ENCODE peak calls at places on chromosomes 3 and 15, in seven cellular contexts. U, G, O, I, E, D and W are unnamed samples.

GRCh38 chr15:65829150-65829764 is 37.2 kb upstream of the DENND4A start:
- DNase-seq in D (peak), U (no peak), G (no peak), E (no peak), I (no peak), O (no peak), W (no peak)

GRCh38 chr15:56040081-56041035 is 46.9 kb upstream of the NEDD4 start:
- DNase-seq in E (peak), O (no peak), U (peak), I (no peak), G (peak), D (no peak), W (no peak)

GRCh38 chr3:158748237-158748828 is 16.1 kb upstream of the RARRES1 start:
- DNase-seq in G (no peak), E (peak), I (no peak), U (peak), D (no peak), O (no peak), W (no peak)

GRCh38 chr3:157030712-157031111 is 129.2 kb downstream of the CCNL1 start:
- DNase-seq in E (no peak), U (no peak), D (no peak), G (no peak), O (no peak), I (no peak), W (no peak)

GRCh38 chr3:19065027-19065426 is 83.3 kb upstream of the KCNH8 start:
- DNase-seq in G (no peak), O (no peak), U (no peak), E (no peak), I (no peak), D (no peak), W (no peak)

GRCh38 chr3:54994026-54994626 is 66.3 kb upstream of the LRTM1 start:
- DNase-seq in G (no peak), U (no peak), I (no peak), O (no peak), E (no peak), D (no peak), W (no peak)

GRCh38 chr3:128173849-128174248 is 20.6 kb downstream of the EEFSEC start:
- DNase-seq in G (no peak), E (peak), D (peak), U (no peak), O (no peak), I (no peak), W (no peak)

GRCh38 chr15:78695849-78696248 is 54.8 kb upstream of the CHRNB4 start:
- DNase-seq in U (no peak), O (no peak), G (peak), D (peak), E (no peak), I (no peak), W (no peak)

GRCh38 chr3:52216585-52217408 is 8.6 kb downstream of the TLR9 start:
- DNase-seq in G (peak), E (peak), U (no peak), O (peak), D (no peak), I (no peak), W (no peak)

GRCh38 chr3:14461748-14462324 is 59.4 kb downstream of the SLC6A6 start:
- DNase-seq in E (peak), I (peak), O (no peak), D (peak), G (no peak), U (no peak), W (no peak)

GRCh38 chr15:90539789-90540188 is 10.1 kb downstream of the CRTC3 start:
- DNase-seq in U (no peak), O (no peak), E (no peak), G (no peak), D (no peak), I (no peak), W (no peak)

GRCh38 chr15:90547545-90547944 is 17.8 kb downstream of the CRTC3 start:
- DNase-seq in D (no peak), U (no peak), G (no peak), O (no peak), E (no peak), I (no peak), W (no peak)

GRCh38 chr15:90540768-90541167 is 11.0 kb downstream of the CRTC3 start:
- DNase-seq in D (no peak), G (no peak), E (no peak), O (no peak), U (no peak), I (no peak), W (no peak)

GRCh38 chr15:90550919-90551318 is 21.2 kb downstream of the CRTC3 start:
- DNase-seq in E (no peak), G (no peak), D (no peak), U (no peak), I (no peak), O (no peak), W (no peak)

DNA sequence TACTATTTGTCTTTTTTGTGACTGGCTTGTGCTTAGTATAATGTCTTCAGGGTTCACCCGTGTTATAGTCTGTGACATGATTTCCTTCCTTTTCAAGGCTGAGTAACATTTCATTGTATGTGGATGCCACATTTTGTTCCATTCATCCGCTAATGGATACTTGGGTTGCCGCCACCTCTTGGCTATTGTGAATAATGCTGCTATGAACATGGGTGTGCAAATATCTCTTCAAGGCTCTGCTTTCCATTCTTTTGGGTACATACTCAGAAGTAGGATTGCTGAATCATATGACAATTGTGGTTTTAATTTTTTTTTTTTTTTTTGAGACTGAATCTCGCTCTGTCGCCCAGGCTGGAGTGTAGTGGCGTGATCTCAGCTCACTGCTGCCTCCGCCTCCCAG is 15.4 kb downstream of the CRTC3 start:
- DNase-seq in U (no peak), G (no peak), E (no peak), D (no peak), I (no peak), O (no peak), W (no peak)
- TF ChIP-seq CTCF in U (no peak), G (peak), E (no peak), D (peak), I (no peak), O (no peak), W (no peak)

DNA sequence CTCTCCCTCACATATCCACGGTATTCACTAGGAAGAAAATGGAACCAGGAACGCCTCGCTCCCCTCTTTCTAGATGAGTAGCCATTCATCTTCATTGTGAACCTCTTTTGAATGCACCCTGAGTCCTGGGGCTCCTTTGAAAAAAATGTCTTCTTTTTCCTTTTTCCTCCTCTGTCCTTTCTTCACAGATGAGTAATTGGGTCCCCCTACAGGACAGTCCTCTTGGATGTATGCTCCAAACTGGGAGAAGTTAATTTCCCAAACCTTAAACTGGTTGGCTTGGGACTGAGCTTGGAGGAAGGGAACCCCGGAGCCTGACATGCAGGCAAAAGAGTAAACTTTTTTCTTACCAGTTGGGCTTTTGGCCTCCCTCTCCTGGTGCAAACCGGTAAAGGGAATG is 108.8 kb downstream of the DPH6 start:
- DNase-seq in I (no peak), E (no peak), D (peak), U (no peak), O (no peak), G (no peak), W (no peak)
- TF ChIP-seq CTCF in I (no peak), E (no peak), D (peak), U (no peak), O (no peak), G (peak), W (no peak)

GRCh38 chr15:49370782-49371181 is 52.3 kb upstream of the FGF7 start:
- DNase-seq in O (no peak), U (no peak), E (no peak), I (no peak), D (no peak), G (no peak), W (no peak)
- TF ChIP-seq CTCF in O (no peak), U (no peak), E (peak), I (no peak), D (no peak), G (peak), W (no peak)

GRCh38 chr3:106824856-106825255 is 552.4 kb upstream of the CCDC54 start:
- DNase-seq in I (peak), E (no peak), U (no peak), G (no peak), O (no peak), D (peak), W (no peak)
- TF ChIP-seq CTCF in I (peak), E (peak), U (peak), G (peak), O (no peak), D (peak), W (no peak)

GRCh38 chr3:48441940-48442339 is 1.9 kb downstream of the TMA7 start:
- DNase-seq in G (no peak), U (no peak), I (no peak), D (no peak), E (no peak), O (no peak), W (no peak)

GRCh38 chr3:48451270-48451669 is 4.7 kb downstream of the ATRIP start:
- DNase-seq in U (no peak), G (no peak), D (no peak), I (no peak), E (no peak), O (no peak), W (no peak)

GRCh38 chr3:48446043-48446424 is 503 bp upstream of the ATRIP start:
- DNase-seq in U (no peak), O (no peak), G (no peak), I (no peak), E (no peak), D (no peak), W (no peak)

GRCh38 chr3:48445277-48445882 is 1.2 kb upstream of the ATRIP start:
- DNase-seq in G (no peak), D (no peak), I (no peak), E (no peak), O (no peak), U (no peak), W (no peak)

GRCh38 chr3:48446425-48447193 is at the start of gene ATRIP:
- DNase-seq in G (peak), E (peak), D (peak), I (peak), O (peak), U (peak), W (peak)
- TF ChIP-seq CTCF in G (no peak), E (no peak), D (no peak), I (peak), O (no peak), U (no peak), W (no peak)

GRCh38 chr3:89312141-89312540 is 204.7 kb downstream of the EPHA3 start:
- DNase-seq in U (no peak), E (no peak), O (no peak), G (no peak), D (no peak), I (no peak), W (no peak)

GRCh38 chr3:89320186-89320585 is 212.8 kb downstream of the EPHA3 start:
- DNase-seq in I (no peak), U (no peak), G (no peak), O (no peak), E (no peak), D (no peak), W (no peak)

GRCh38 chr3:89315750-89316149 is 208.3 kb downstream of the EPHA3 start:
- DNase-seq in U (no peak), E (no peak), D (no peak), I (no peak), O (no peak), G (no peak), W (no peak)

DNA sequence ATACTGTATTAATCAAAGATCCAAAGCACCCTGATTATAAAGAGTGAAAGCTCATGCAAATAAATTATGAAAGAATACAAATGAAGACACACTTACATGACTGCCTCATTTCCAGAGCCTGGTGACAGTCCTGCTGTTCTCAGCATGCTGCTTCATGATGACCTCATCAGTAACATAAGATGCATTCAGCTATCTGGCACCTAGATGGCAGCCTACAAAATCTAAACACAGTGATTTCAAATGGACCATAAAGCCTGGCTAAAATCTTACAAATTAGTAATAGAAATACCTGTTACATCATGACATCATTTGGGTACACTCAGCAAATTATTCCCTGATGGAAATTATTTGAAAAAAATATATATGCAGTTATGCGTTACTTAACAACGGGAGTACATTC is 207.0 kb downstream of the EPHA3 start:
- DNase-seq in O (no peak), U (no peak), G (no peak), D (peak), E (no peak), I (no peak), W (no peak)
- TF ChIP-seq CTCF in O (no peak), U (no peak), G (peak), D (peak), E (no peak), I (peak), W (no peak)

DNA sequence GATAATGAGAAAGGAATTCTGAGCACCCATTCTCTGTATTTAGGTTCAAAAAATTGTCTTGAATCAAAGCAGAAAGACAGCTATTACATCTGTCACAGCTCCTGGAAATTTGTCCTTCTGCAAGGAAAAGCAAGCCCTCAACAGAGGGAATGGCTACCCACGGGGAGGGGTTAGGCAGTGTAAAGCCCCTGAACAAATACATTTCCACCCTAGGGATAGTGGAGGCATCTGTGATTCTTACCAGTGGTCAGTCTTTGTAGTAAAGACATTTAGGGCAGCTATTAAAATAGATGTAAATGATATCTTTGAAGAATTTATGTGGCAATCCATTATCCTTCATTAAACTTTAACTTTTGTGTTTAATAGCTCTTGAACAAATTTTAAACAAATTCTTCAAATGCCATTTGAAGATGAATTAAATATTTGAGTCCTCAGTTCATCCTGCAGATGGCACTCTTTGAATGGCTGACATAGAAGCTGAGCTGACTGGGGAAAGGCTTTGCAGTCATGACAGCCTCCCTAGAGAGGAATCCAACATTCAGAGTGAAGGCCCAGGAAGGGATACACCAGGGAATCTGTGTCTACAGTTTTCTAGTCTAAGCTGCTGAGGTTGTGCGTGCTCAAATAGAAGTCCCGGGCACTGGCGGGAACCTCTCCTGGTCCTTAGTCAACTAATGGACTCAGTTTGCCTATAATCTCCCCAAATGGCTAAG is 359.7 kb upstream of the ROPN1 start:
- DNase-seq in G (no peak), O (no peak), U (no peak), E (peak), D (peak), I (no peak), W (no peak)
- TF ChIP-seq CTCF in G (peak), O (no peak), U (peak), E (peak), D (peak), I (peak), W (peak)

GRCh38 chr3:56064684-56065083 is 403.6 kb downstream of the ERC2 start:
- DNase-seq in G (no peak), U (no peak), D (no peak), E (no peak), I (no peak), O (no peak), W (no peak)
- TF ChIP-seq CTCF in G (no peak), U (no peak), D (no peak), E (no peak), I (no peak), O (no peak), W (no peak)

GRCh38 chr3:78283994-78284393 is 1244.1 kb downstream of the ROBO2 start:
- DNase-seq in U (no peak), I (no peak), E (no peak), O (no peak), D (no peak), G (no peak), W (no peak)
- TF ChIP-seq CTCF in U (no peak), I (no peak), E (no peak), O (no peak), D (peak), G (no peak), W (no peak)